ENCODE peak calls at places on chromosomes 2 and 18, in five cellular contexts. One of them, this sample, is unnamed.

GRCh38 chr2:43041167-43041566 is 185.2 kb downstream of the ZFP36L2 start:
- DNase-seq in GM12878: no peak
- DNase-seq in K562: peak; percentile 68
- DNase-seq in HepG2: no peak
- DNase-seq in WTC11: no peak
- DNase-seq in this sample: no peak

GRCh38 chr18:23113576-23113975 is 21.7 kb upstream of the CABLES1 start:
- DNase-seq in GM12878: no peak
- DNase-seq in K562: no peak
- DNase-seq in HepG2: no peak
- DNase-seq in WTC11: no peak
- DNase-seq in this sample: no peak

GRCh38 chr2:196165016-196165415 is 6.4 kb downstream of the STK17B start:
- DNase-seq in GM12878: no peak
- DNase-seq in K562: no peak
- DNase-seq in HepG2: no peak
- DNase-seq in WTC11: no peak
- DNase-seq in this sample: no peak

GRCh38 chr2:220365023-220365422 is 737.6 kb downstream of the SLC4A3 start:
- DNase-seq in GM12878: no peak
- DNase-seq in K562: no peak
- DNase-seq in HepG2: no peak
- DNase-seq in WTC11: no peak
- DNase-seq in this sample: no peak

GRCh38 chr18:31878358-31878757 is 64.6 kb downstream of the TRAPPC8 start:
- DNase-seq in GM12878: no peak
- DNase-seq in K562: no peak
- DNase-seq in HepG2: no peak
- DNase-seq in WTC11: no peak
- DNase-seq in this sample: no peak

GRCh38 chr2:195672674-195673073 is 15.6 kb downstream of the SLC39A10 start:
- DNase-seq in GM12878: no peak
- DNase-seq in K562: no peak
- DNase-seq in HepG2: no peak
- DNase-seq in WTC11: no peak
- DNase-seq in this sample: no peak

GRCh38 chr2:18077724-18078123 is 199.3 kb downstream of the KCNS3 start:
- DNase-seq in GM12878: no peak
- DNase-seq in K562: no peak
- DNase-seq in HepG2: no peak
- DNase-seq in WTC11: no peak
- DNase-seq in this sample: no peak

GRCh38 chr2:164896226-164896625 is 54.6 kb upstream of the COBLL1 start:
- DNase-seq in GM12878: no peak
- DNase-seq in K562: no peak
- DNase-seq in HepG2: no peak
- DNase-seq in WTC11: no peak
- DNase-seq in this sample: no peak

GRCh38 chr2:59150430-59150829 is 909.3 kb upstream of the FANCL start:
- DNase-seq in GM12878: no peak
- DNase-seq in K562: no peak
- DNase-seq in HepG2: no peak
- DNase-seq in WTC11: no peak
- DNase-seq in this sample: no peak

GRCh38 chr2:145546091-145546490 is 1026.2 kb upstream of the ZEB2 start:
- DNase-seq in GM12878: no peak
- DNase-seq in K562: peak; percentile 10
- DNase-seq in HepG2: no peak
- DNase-seq in WTC11: no peak
- DNase-seq in this sample: no peak

GRCh38 chr18:1760901-1761300 is 810.4 kb downstream of the METTL4 start:
- DNase-seq in GM12878: no peak
- DNase-seq in K562: no peak
- DNase-seq in HepG2: no peak
- DNase-seq in WTC11: no peak
- DNase-seq in this sample: no peak

GRCh38 chr2:14235667-14236066 is 396.9 kb upstream of the LRATD1 start:
- DNase-seq in GM12878: no peak
- DNase-seq in K562: no peak
- DNase-seq in HepG2: no peak
- DNase-seq in WTC11: no peak
- DNase-seq in this sample: no peak

GRCh38 chr2:52810460-52810859 is 957.1 kb upstream of the CHAC2 start:
- DNase-seq in GM12878: no peak
- DNase-seq in K562: no peak
- DNase-seq in HepG2: no peak
- DNase-seq in WTC11: no peak
- DNase-seq in this sample: no peak

GRCh38 chr18:22604986-22605421 is 187.3 kb upstream of the CTAGE1 start:
- DNase-seq in GM12878: no peak
- DNase-seq in K562: no peak
- DNase-seq in HepG2: no peak
- DNase-seq in WTC11: no peak
- DNase-seq in this sample: no peak

GRCh38 chr2:9950521-9951271 is 797 bp upstream of the GRHL1 start:
- DNase-seq in GM12878: no peak
- DNase-seq in K562: peak; percentile 54
- DNase-seq in HepG2: no peak
- DNase-seq in WTC11: peak; percentile 48
- DNase-seq in this sample: peak; percentile 65

GRCh38 chr2:181174880-181175590 is 194.6 kb downstream of the UBE2E3 start:
- DNase-seq in GM12878: no peak
- DNase-seq in K562: no peak
- DNase-seq in HepG2: no peak
- DNase-seq in WTC11: no peak
- DNase-seq in this sample: no peak

GRCh38 chr2:63819765-63820717 is 21.7 kb upstream of the UGP2 start:
- DNase-seq in GM12878: no peak
- DNase-seq in K562: no peak
- DNase-seq in HepG2: peak; percentile 92
- DNase-seq in WTC11: no peak
- DNase-seq in this sample: no peak
- TF ChIP-seq ATF2 in GM12878: no peak
- TF ChIP-seq ATF2 in K562: no peak
- TF ChIP-seq ATF2 in HepG2: peak; percentile 92
- TF ChIP-seq ATF2 in WTC11: no peak
- TF ChIP-seq ATF2 in this sample: no peak

GRCh38 chr2:8677646-8678592 is 3.9 kb upstream of the ID2 start:
- DNase-seq in GM12878: no peak
- DNase-seq in K562: peak; percentile 88
- DNase-seq in HepG2: peak; percentile 76
- DNase-seq in WTC11: peak; percentile 63
- DNase-seq in this sample: no peak
- TF ChIP-seq ATF2 in GM12878: no peak
- TF ChIP-seq ATF2 in K562: no peak
- TF ChIP-seq ATF2 in HepG2: no peak
- TF ChIP-seq ATF2 in WTC11: no peak
- TF ChIP-seq ATF2 in this sample: no peak

GRCh38 chr2:174781996-174782395 is 17.7 kb upstream of the CHRNA1 start:
- DNase-seq in GM12878: no peak
- DNase-seq in K562: no peak
- DNase-seq in HepG2: no peak
- DNase-seq in WTC11: no peak
- DNase-seq in this sample: no peak
- TF ChIP-seq ATF2 in GM12878: no peak
- TF ChIP-seq ATF2 in K562: no peak
- TF ChIP-seq ATF2 in HepG2: no peak
- TF ChIP-seq ATF2 in WTC11: no peak
- TF ChIP-seq ATF2 in this sample: no peak

DNA sequence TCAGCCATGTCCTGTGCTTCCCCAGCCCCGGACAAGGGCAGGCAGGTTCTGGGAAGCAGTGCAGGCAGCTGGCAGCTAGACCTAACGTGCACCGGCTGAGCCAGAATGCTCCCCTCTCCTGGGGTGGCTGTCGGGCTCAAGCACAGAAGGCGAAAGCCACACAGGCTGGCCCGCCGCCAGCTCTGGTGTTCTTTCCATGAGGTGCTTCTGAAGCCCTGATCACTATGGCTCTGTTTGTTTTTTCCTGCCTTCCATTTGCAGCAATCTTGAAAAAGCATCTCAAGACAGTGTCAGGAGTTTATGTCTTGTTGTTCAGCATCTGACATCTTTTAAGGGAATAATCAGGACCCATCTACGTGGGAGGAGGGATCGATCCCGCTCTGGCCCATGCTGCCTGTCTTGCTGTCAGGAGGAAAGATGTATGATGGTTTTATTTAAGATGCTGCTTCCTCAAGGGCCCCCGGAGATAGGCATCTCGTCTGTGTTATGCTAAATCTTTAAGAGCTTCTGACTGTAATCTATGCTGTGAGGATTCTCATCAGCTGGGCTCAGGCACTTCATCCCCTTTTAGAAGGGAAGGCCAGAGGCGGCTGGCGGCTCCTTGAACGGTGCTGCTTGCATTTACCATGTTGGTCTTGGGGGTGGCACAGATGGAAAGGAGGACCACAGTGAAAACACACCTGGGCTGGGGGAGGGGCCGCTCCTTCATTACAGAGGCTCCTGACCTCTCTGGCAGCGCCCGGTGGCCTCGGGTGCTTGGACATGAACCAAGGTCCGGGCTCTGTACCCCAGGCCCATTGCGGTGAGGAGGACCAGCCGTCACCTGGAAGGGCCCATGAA is 118.5 kb upstream of the HDAC4 start:
- DNase-seq in GM12878: no peak
- DNase-seq in K562: peak; percentile 3
- DNase-seq in HepG2: no peak
- DNase-seq in WTC11: no peak
- DNase-seq in this sample: no peak
- TF ChIP-seq ATF2 in GM12878: no peak
- TF ChIP-seq ATF2 in K562: no peak
- TF ChIP-seq ATF2 in HepG2: no peak
- TF ChIP-seq ATF2 in WTC11: no peak
- TF ChIP-seq ATF2 in this sample: no peak

GRCh38 chr2:54704688-54705605 is 18.5 kb upstream of the EML6 start:
- DNase-seq in GM12878: no peak
- DNase-seq in K562: peak; percentile 60
- DNase-seq in HepG2: peak; percentile 76
- DNase-seq in WTC11: no peak
- DNase-seq in this sample: no peak
- TF ChIP-seq ATF2 in GM12878: no peak
- TF ChIP-seq ATF2 in K562: no peak
- TF ChIP-seq ATF2 in HepG2: no peak
- TF ChIP-seq ATF2 in WTC11: no peak
- TF ChIP-seq ATF2 in this sample: no peak

GRCh38 chr2:46064396-46064795 is 232.8 kb upstream of the EPAS1 start:
- DNase-seq in GM12878: no peak
- DNase-seq in K562: no peak
- DNase-seq in HepG2: no peak
- DNase-seq in WTC11: no peak
- DNase-seq in this sample: no peak

GRCh38 chr2:46066591-46066990 is 230.6 kb upstream of the EPAS1 start:
- DNase-seq in GM12878: no peak
- DNase-seq in K562: no peak
- DNase-seq in HepG2: no peak
- DNase-seq in WTC11: no peak
- DNase-seq in this sample: no peak

GRCh38 chr2:46065152-46065551 is 232.1 kb upstream of the EPAS1 start:
- DNase-seq in GM12878: no peak
- DNase-seq in K562: no peak
- DNase-seq in HepG2: no peak
- DNase-seq in WTC11: no peak
- DNase-seq in this sample: no peak

GRCh38 chr2:46066116-46066515 is 231.1 kb upstream of the EPAS1 start:
- DNase-seq in GM12878: no peak
- DNase-seq in K562: no peak
- DNase-seq in HepG2: no peak
- DNase-seq in WTC11: no peak
- DNase-seq in this sample: no peak

DNA sequence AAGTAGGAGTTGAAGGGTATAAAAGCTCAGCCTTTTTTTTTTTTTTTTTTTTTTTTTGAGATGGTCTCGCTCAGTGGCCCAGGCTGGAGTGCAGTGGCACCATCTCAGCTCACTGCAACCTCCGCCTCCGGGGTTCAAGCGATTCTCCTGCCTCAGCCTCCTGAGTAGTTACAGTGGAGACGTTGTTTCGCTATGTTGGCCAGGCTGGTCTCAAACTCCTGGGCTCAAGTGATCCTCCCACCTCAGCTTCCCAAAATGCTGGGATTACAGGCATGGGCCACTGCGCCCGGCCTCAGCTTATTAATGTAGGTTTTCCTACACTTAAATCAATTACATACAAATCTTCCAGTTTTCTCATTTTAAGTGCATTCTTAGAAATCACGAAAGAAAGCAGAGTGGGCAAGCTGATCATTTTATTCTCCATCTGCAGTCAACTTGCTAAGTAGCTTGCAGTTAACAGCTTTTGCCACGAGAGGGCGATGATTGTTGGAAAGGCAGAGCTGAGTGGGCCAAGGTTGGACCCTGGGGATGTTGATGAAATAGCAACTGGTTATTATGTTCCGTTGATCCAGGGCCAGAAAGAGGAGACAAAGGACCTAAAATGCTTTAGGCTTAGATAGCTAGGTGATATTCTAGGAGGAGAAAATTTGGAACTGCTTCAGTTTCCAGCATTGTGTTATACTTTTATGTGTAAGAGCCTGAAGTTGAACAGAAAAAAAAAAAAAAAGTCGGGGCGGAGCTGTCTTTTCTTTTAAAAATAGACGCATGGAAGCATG is 234.4 kb upstream of the EPAS1 start:
- DNase-seq in GM12878: no peak
- DNase-seq in K562: peak; percentile 75
- DNase-seq in HepG2: peak; percentile 80
- DNase-seq in WTC11: peak; percentile 90
- DNase-seq in this sample: peak; percentile 33
- TF ChIP-seq ATF2 in GM12878: no peak
- TF ChIP-seq ATF2 in K562: no peak
- TF ChIP-seq ATF2 in HepG2: peak; percentile 59
- TF ChIP-seq ATF2 in WTC11: no peak
- TF ChIP-seq ATF2 in this sample: no peak

GRCh38 chr2:106261871-106262321 is 67.8 kb upstream of the UXS1 start:
- DNase-seq in GM12878: no peak
- DNase-seq in K562: no peak
- DNase-seq in HepG2: no peak
- DNase-seq in WTC11: no peak
- DNase-seq in this sample: no peak

GRCh38 chr2:106257135-106257534 is 63.0 kb upstream of the UXS1 start:
- DNase-seq in GM12878: no peak
- DNase-seq in K562: no peak
- DNase-seq in HepG2: no peak
- DNase-seq in WTC11: no peak
- DNase-seq in this sample: no peak

GRCh38 chr2:106257830-106258229 is 63.7 kb upstream of the UXS1 start:
- DNase-seq in GM12878: no peak
- DNase-seq in K562: no peak
- DNase-seq in HepG2: no peak
- DNase-seq in WTC11: no peak
- DNase-seq in this sample: no peak
- TF ChIP-seq ATF2 in GM12878: no peak
- TF ChIP-seq ATF2 in K562: no peak
- TF ChIP-seq ATF2 in HepG2: no peak
- TF ChIP-seq ATF2 in WTC11: no peak
- TF ChIP-seq ATF2 in this sample: no peak

This sample was measured in H1.